ENCODE peak calls at places on chromosomes 6 and 20, in six cellular contexts. T is stomach, A is osteoblast, H is cardiac fibroblast, M is A549, P is choroid plexus epithelial cell. Y is an unnamed sample.

GRCh38 chr6:15359335-15359862 is 113.5 kb downstream of the JARID2 start:
- DNase-seq in T (no peak), A (peak), H (no peak), M (no peak), P (no peak), Y (no peak)

GRCh38 chr6:93424303-93425064 is 5.1 kb upstream of the EPHA7 start:
- DNase-seq in T (no peak), A (no peak), H (peak), M (no peak), P (peak), Y (no peak)

GRCh38 chr6:155549028-155549798 is 93.6 kb upstream of the NOX3 start:
- DNase-seq in T (no peak), A (no peak), H (no peak), M (no peak), P (no peak), Y (no peak)

GRCh38 chr6:3596736-3597135 is 139.9 kb upstream of the SLC22A23 start:
- DNase-seq in T (no peak), A (no peak), H (no peak), M (no peak), P (no peak), Y (no peak)

GRCh38 chr6:136425793-136426192 is 124.4 kb downstream of the MAP7 start:
- DNase-seq in T (no peak), A (no peak), H (no peak), M (no peak), P (no peak), Y (no peak)

GRCh38 chr20:7195704-7196103 is 428.2 kb downstream of the BMP2 start:
- DNase-seq in T (no peak), A (peak), H (peak), M (no peak), P (peak), Y (no peak)

GRCh38 chr20:24485981-24486380 is 16.6 kb downstream of the SYNDIG1 start:
- DNase-seq in T (peak), A (no peak), H (no peak), M (no peak), P (no peak), Y (no peak)

GRCh38 chr6:142412241-142412640 is 110.4 kb downstream of the ADGRG6 start:
- DNase-seq in T (no peak), A (no peak), H (no peak), M (no peak), P (no peak), Y (no peak)

GRCh38 chr6:157741889-157742615 is 81.0 kb upstream of the SNX9 start:
- DNase-seq in T (no peak), A (no peak), H (peak), M (no peak), P (peak), Y (no peak)

GRCh38 chr20:18645851-18646250 is 58.0 kb downstream of the DTD1 start:
- DNase-seq in T (no peak), A (no peak), H (no peak), M (no peak), P (no peak), Y (no peak)
- H3K4me3 ChIP-seq in T (no peak), A (no peak), H (no peak), M (no peak), P (no peak), Y (no peak)

DNA sequence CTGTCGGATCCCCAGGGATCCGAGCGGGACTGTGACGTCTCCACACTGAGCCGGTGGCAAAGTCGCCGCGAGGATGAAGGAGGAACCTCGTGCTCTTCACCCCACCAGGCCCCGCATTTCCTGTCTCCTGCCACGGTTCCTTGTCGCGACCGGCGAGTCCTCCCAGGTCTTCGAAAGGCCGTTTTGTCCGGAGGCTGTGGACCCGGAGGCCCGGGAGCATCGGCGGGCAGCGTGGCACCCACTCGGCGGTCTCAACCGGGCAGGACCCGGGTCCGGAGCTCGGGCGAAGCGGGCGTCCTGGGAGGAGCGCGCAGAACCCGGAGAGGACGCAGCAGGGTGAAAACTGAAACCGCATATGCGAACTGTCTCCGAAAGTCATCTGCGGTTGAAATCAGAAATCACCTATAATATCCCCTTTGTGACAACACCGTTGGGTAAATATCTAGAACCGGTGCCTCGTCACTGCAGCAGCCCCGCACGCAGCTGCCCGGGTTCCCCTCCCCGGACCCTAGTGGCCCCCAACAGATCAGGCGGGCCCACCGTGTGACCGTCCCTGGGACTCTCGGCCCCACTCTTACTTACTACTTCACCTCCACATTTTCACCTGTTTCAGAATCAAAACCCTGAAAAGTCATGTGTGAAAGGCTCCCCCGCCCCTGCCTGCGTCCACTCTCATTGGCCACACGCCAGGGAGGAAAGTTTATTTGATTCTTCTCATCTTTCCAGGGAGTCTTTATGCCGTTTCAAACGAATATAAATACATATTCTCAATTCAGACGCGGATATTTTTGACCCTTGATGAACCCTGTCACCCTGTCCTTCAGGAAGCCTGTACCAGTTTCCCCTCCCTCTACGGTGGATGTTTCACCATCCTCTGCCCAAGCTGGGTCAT is 3.0 kb upstream of the ULBP2 start:
- DNase-seq in T (no peak), A (peak), H (peak), M (peak), P (peak), Y (no peak)
- H3K4me3 ChIP-seq in T (peak), A (peak), H (peak), M (peak), P (peak), Y (no peak)

GRCh38 chr20:10603971-10604864 is 69.6 kb downstream of the JAG1 start:
- DNase-seq in T (no peak), A (no peak), H (peak), M (peak), P (peak), Y (peak)

GRCh38 chr20:10605547-10606195 is 68.1 kb downstream of the JAG1 start:
- DNase-seq in T (no peak), A (no peak), H (no peak), M (no peak), P (no peak), Y (no peak)

GRCh38 chr20:10604865-10605440 is 68.8 kb downstream of the JAG1 start:
- DNase-seq in T (no peak), A (no peak), H (no peak), M (no peak), P (no peak), Y (no peak)

GRCh38 chr20:10602141-10602660 is 71.6 kb downstream of the JAG1 start:
- DNase-seq in T (no peak), A (no peak), H (no peak), M (no peak), P (peak), Y (no peak)

DNA sequence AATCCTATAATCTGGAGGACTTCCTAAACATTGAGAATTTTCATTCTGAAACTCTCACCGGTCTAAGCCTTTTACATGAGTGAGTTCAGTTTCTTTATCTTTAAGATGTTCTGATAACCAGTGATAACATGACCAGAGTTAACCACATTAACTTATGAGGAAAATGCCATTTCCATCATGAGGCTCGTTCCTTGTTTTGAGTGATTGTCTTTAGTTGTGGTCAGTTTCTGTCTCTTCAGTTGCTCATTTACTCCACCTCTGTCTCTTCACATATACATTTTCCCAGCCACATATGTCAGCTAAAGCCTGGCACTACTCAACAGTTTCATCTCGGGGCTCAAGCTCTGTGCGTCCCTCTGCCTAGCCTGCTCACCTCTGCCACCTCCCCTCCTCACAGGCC is 70.4 kb downstream of the JAG1 start:
- DNase-seq in T (no peak), A (no peak), H (no peak), M (no peak), P (no peak), Y (no peak)
- H3K4me3 ChIP-seq in T (no peak), A (peak), H (no peak), M (no peak), P (no peak), Y (no peak)

DNA sequence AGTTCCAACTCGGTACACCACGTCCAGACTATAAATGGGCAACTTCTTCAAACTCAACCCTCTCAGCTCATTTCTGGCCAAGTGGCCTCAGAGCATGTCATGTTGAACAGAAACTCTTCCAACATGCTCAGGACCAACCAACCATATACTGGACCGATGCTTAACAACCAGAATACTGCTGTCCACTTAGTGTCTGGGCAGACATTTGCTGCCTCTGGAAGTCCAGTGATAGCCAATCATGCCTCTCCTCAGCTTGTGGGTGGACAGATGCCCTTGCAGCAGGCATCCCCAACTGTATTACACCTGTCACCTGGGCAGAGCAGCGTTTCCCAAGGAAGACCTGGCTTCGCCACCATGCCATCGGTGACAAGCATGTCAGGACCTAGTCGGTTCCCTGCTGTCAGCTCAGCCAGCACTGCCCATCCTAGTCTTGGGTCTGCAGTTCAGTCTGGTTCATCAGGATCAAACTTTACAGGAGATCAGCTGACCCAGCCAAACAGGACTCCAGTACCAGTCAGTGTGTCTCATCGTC is 47.8 kb downstream of the BICRAL start:
- DNase-seq in T (no peak), A (no peak), H (no peak), M (no peak), P (no peak), Y (no peak)
- H3K4me3 ChIP-seq in T (no peak), A (no peak), H (no peak), M (no peak), P (no peak), Y (no peak)

DNA sequence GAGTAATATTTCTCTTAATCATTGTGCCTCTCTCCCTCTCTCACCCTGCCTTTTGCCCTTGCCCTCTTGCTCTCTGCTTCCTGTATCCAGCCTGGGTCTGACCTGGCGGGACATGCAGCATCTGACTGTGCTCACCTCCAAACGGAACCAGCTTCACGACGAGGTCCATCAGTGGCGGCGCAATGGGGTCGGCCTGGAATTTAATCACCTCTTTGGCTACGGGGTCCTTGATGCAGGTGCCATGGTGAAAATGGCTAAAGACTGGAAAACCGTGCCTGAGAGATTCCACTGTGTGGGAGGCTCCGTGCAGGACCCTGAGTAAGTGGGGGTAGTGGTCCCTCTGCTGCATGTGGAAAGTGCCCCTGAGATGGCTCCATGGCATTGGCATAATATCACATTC is 65.9 kb downstream of the BFSP1 start:
- DNase-seq in T (no peak), A (no peak), H (no peak), M (no peak), P (no peak), Y (no peak)
- H3K4me3 ChIP-seq in T (no peak), A (no peak), H (no peak), M (no peak), P (no peak), Y (no peak)

GRCh38 chr6:12963566-12963965 is 247.0 kb downstream of the PHACTR1 start:
- DNase-seq in T (no peak), A (no peak), H (no peak), M (no peak), P (no peak), Y (no peak)
- H3K4me3 ChIP-seq in T (no peak), A (no peak), H (no peak), M (no peak), P (no peak), Y (no peak)

GRCh38 chr20:62551408-62552323 is 75.9 kb upstream of the GATA5 start:
- DNase-seq in T (no peak), A (no peak), H (no peak), M (no peak), P (no peak), Y (no peak)
- H3K4me3 ChIP-seq in T (peak), A (no peak), H (no peak), M (peak), P (no peak), Y (no peak)

GRCh38 chr6:32637219-32637880 is at the start of gene HLA-DQA1:
- DNase-seq in T (no peak), A (no peak), H (no peak), M (no peak), P (peak), Y (no peak)
- H3K4me3 ChIP-seq in T (no peak), A (no peak), H (no peak), M (no peak), P (no peak), Y (no peak)

GRCh38 chr6:24663198-24663597 is 3.5 kb downstream of the TDP2 start:
- DNase-seq in T (no peak), A (no peak), H (no peak), M (no peak), P (no peak), Y (no peak)

GRCh38 chr6:24662206-24662605 is 4.5 kb downstream of the TDP2 start:
- DNase-seq in T (no peak), A (no peak), H (no peak), M (no peak), P (no peak), Y (no peak)

GRCh38 chr6:24666097-24666615 is 543 bp downstream of the TDP2 start:
- DNase-seq in T (peak), A (peak), H (peak), M (no peak), P (peak), Y (peak)

GRCh38 chr6:24666616-24667377 is at the start of the genes ACOT13 and TDP2:
- DNase-seq in T (peak), A (peak), H (peak), M (peak), P (peak), Y (peak)

GRCh38 chr6:24664049-24664987 is 2.4 kb downstream of the TDP2 start:
- DNase-seq in T (no peak), A (no peak), H (no peak), M (no peak), P (no peak), Y (no peak)
- H3K4me3 ChIP-seq in T (no peak), A (no peak), H (no peak), M (peak), P (no peak), Y (no peak)

Y was measured in body of pancreas.